ENCODE peak calls at places on chromosomes 7 and 10, in six cellular contexts. One of them, this sample, is unnamed.
A peak's percentile ranks its signal among the peaks of the same experiment; 100 is the strongest.

GRCh38 chr7:128217972-128218652 is 23.0 kb upstream of the LEP start:
- DNase-seq in IMR-90: no peak
- DNase-seq in mesendoderm: no peak
- DNase-seq in neuronal stem cell: no peak
- DNase-seq in trophoblast cell: no peak
- DNase-seq in H1: no peak
- DNase-seq in this sample: no peak

GRCh38 chr7:31488562-31489203 is 25.2 kb upstream of the ITPRID1 start:
- DNase-seq in IMR-90: no peak
- DNase-seq in mesendoderm: peak; percentile 80
- DNase-seq in neuronal stem cell: peak; percentile 33
- DNase-seq in trophoblast cell: peak; percentile 58
- DNase-seq in H1: peak; percentile 69
- DNase-seq in this sample: peak; percentile 88

GRCh38 chr10:113736576-113736975 is 14.9 kb upstream of the PLEKHS1 start:
- DNase-seq in IMR-90: no peak
- DNase-seq in mesendoderm: no peak
- DNase-seq in neuronal stem cell: no peak
- DNase-seq in trophoblast cell: no peak
- DNase-seq in H1: no peak
- DNase-seq in this sample: no peak

GRCh38 chr10:60706146-60706545 is 72.1 kb upstream of the CDK1 start:
- DNase-seq in IMR-90: no peak
- DNase-seq in mesendoderm: no peak
- DNase-seq in neuronal stem cell: no peak
- DNase-seq in trophoblast cell: no peak
- DNase-seq in H1: no peak
- DNase-seq in this sample: no peak

GRCh38 chr7:107972075-107972482 is 30.9 kb downstream of the LAMB1 start:
- DNase-seq in IMR-90: peak; percentile 76
- DNase-seq in mesendoderm: no peak
- DNase-seq in neuronal stem cell: no peak
- DNase-seq in trophoblast cell: no peak
- DNase-seq in H1: no peak
- DNase-seq in this sample: no peak

GRCh38 chr10:86486856-86487255 is 34.7 kb downstream of the WAPL start:
- DNase-seq in IMR-90: no peak
- DNase-seq in mesendoderm: no peak
- DNase-seq in neuronal stem cell: no peak
- DNase-seq in trophoblast cell: no peak
- DNase-seq in H1: no peak
- DNase-seq in this sample: no peak

GRCh38 chr7:130458256-130458655 is 17.4 kb upstream of the CEP41 start:
- DNase-seq in IMR-90: no peak
- DNase-seq in mesendoderm: no peak
- DNase-seq in neuronal stem cell: no peak
- DNase-seq in trophoblast cell: no peak
- DNase-seq in H1: no peak
- DNase-seq in this sample: no peak

GRCh38 chr7:133688483-133689239 is 435.8 kb downstream of the EXOC4 start:
- DNase-seq in IMR-90: peak; percentile 21
- DNase-seq in mesendoderm: no peak
- DNase-seq in neuronal stem cell: no peak
- DNase-seq in trophoblast cell: no peak
- DNase-seq in H1: no peak
- DNase-seq in this sample: no peak

GRCh38 chr10:59234814-59235429 is 58.5 kb downstream of the PHYHIPL start:
- DNase-seq in IMR-90: peak; percentile 58
- DNase-seq in mesendoderm: peak; percentile 31
- DNase-seq in neuronal stem cell: no peak
- DNase-seq in trophoblast cell: peak; percentile 10
- DNase-seq in H1: no peak
- DNase-seq in this sample: no peak

GRCh38 chr10:35911954-35912353 is 269.9 kb upstream of the FZD8 start:
- DNase-seq in IMR-90: no peak
- DNase-seq in mesendoderm: no peak
- DNase-seq in neuronal stem cell: no peak
- DNase-seq in trophoblast cell: no peak
- DNase-seq in H1: no peak
- DNase-seq in this sample: no peak

GRCh38 chr7:6545398-6546126 is 5.7 kb downstream of the GRID2IP start:
- DNase-seq in IMR-90: no peak
- DNase-seq in mesendoderm: no peak
- DNase-seq in neuronal stem cell: no peak
- DNase-seq in trophoblast cell: no peak
- DNase-seq in H1: no peak
- DNase-seq in this sample: no peak

DNA sequence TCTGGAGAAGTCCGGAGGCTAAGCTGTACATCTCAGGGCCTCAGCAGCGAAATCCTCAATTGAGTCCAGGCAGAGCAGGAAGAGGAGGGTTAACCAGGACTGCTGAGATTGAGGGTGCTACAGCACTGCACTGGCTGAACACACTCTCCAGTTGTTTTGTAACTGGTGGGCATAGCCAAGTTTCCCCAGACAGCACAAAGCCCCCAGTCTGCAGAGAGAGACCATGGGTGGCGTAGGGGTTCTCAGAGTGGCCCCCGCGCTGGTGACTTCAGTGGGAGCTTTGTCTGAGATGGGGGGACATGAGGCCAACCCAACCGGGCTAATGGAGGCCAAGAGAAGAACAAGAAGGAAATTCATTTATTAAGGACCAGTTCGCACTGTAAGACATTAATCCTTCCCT is 121.2 kb upstream of the CHST15 start:
- DNase-seq in IMR-90: no peak
- DNase-seq in mesendoderm: no peak
- DNase-seq in neuronal stem cell: no peak
- DNase-seq in trophoblast cell: no peak
- DNase-seq in H1: no peak
- DNase-seq in this sample: no peak
- H3K27ac ChIP-seq in IMR-90: no peak overlapping the region
- H3K27ac ChIP-seq in mesendoderm: no peak overlapping the region
- H3K27ac ChIP-seq in neuronal stem cell: no peak overlapping the region
- H3K27ac ChIP-seq in trophoblast cell: no peak overlapping the region
- H3K27ac ChIP-seq in H1: no peak overlapping the region
- H3K27ac ChIP-seq in this sample: no peak overlapping the region

DNA sequence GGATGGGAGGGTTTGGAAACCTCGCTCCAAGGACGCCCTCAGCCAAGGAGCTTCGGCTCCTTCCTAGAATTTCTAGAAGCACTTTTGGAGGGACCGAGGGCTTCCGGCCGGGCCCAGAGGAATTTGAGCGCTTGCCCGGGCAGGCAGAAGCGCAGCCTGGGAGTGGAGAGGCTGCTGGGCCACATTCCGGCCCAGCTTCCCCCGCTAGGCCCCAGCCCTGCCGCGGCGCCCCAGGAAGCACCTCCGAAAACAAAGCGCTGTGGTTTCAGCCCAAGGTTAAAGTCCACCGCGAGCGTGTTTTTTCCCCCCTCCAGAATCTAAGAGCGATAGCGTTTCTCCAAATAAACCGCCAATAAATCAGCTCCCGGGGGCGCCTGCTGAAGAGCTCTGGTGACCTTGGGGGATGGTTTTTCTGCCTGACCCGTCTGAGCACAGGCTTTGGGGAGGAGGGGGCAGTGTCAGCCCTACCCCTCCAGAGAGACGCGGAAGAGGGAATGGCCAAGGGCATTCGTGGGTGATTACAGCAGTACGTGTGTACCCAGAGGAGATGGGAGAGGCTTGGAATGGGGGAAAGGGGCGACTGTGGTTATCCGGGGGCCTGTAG is 5.7 kb upstream of the TNRC18 start:
- DNase-seq in IMR-90: peak; percentile 47
- DNase-seq in mesendoderm: peak; percentile 87
- DNase-seq in neuronal stem cell: no peak
- DNase-seq in trophoblast cell: no peak
- DNase-seq in H1: no peak
- DNase-seq in this sample: peak; percentile 72
- H3K23ac ChIP-seq in IMR-90: peak overlapping the region; percentile 95
- H3K23ac ChIP-seq in mesendoderm: peak overlapping the region; percentile 66
- H3K23ac ChIP-seq in neuronal stem cell: peak overlapping the region; percentile 98
- H3K23ac ChIP-seq in trophoblast cell: no peak overlapping the region
- H3K23ac ChIP-seq in H1: no peak overlapping the region
- H3K23ac ChIP-seq in this sample: no peak overlapping the region

DNA sequence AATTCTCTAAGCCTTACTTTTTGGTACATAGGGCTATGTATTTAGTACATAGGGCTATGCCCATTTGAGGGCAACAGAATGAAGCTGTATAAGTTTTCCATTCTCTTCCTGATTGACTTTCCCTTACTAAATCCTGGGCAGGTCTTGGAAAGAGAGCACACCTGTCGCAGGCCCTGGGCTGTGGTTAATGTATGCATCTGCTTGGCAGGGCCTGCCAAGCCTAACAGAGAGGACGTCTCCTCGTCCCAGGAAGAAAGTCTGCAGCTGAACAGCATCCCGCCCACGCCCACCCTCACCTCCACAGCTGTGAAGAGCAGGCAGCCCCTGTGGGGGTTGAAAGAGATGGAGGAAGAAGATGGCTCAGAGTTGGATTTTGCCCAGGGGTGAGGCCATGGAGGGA is 8.9 kb upstream of the PVRIG start:
- DNase-seq in IMR-90: no peak
- DNase-seq in mesendoderm: no peak
- DNase-seq in neuronal stem cell: no peak
- DNase-seq in trophoblast cell: no peak
- DNase-seq in H1: no peak
- DNase-seq in this sample: no peak
- H3K27ac ChIP-seq in IMR-90: no peak overlapping the region
- H3K27ac ChIP-seq in mesendoderm: no peak overlapping the region
- H3K27ac ChIP-seq in neuronal stem cell: no peak overlapping the region
- H3K27ac ChIP-seq in trophoblast cell: no peak overlapping the region
- H3K27ac ChIP-seq in H1: no peak overlapping the region
- H3K27ac ChIP-seq in this sample: no peak overlapping the region

GRCh38 chr7:136869006-136869961 is 832 bp downstream of the CHRM2 start:
- DNase-seq in IMR-90: peak; percentile 59
- DNase-seq in mesendoderm: peak; percentile 20
- DNase-seq in neuronal stem cell: peak; percentile 39
- DNase-seq in trophoblast cell: no peak
- DNase-seq in H1: no peak
- DNase-seq in this sample: peak; percentile 57
- H3K23ac ChIP-seq in IMR-90: peak overlapping the region; percentile 100
- H3K23ac ChIP-seq in mesendoderm: no peak overlapping the region
- H3K23ac ChIP-seq in neuronal stem cell: no peak overlapping the region
- H3K23ac ChIP-seq in trophoblast cell: no peak overlapping the region
- H3K23ac ChIP-seq in H1: no peak overlapping the region
- H3K23ac ChIP-seq in this sample: no peak overlapping the region

DNA sequence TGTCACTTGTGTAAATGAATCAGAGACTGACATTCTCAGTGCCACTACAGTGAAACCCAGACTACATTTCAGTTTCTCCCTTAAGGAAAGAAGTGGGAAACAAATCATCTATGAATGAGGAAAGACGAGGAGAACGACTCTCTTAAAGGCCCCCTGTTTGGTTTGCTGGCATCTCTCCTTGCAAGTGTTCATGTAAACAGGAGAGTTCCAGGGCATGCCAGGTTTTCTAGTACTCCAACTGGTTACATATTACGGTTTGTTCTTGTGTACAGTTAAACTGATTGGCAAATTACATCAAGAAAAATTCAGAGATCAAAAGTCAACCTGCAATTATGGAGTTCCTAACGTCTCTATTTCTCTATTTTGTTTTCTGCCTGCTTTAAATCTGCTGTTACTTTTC is 654.7 kb downstream of the SH2D4B start:
- DNase-seq in IMR-90: no peak
- DNase-seq in mesendoderm: no peak
- DNase-seq in neuronal stem cell: no peak
- DNase-seq in trophoblast cell: no peak
- DNase-seq in H1: no peak
- DNase-seq in this sample: no peak
- H3K27ac ChIP-seq in IMR-90: no peak overlapping the region
- H3K27ac ChIP-seq in mesendoderm: no peak overlapping the region
- H3K27ac ChIP-seq in neuronal stem cell: no peak overlapping the region
- H3K27ac ChIP-seq in trophoblast cell: no peak overlapping the region
- H3K27ac ChIP-seq in H1: no peak overlapping the region
- H3K27ac ChIP-seq in this sample: no peak overlapping the region

GRCh38 chr7:30049173-30049572 is 21.0 kb downstream of the PLEKHA8 start:
- DNase-seq in IMR-90: no peak
- DNase-seq in mesendoderm: no peak
- DNase-seq in neuronal stem cell: no peak
- DNase-seq in trophoblast cell: no peak
- DNase-seq in H1: no peak
- DNase-seq in this sample: no peak

GRCh38 chr7:30041526-30042269 is 13.5 kb downstream of the PLEKHA8 start:
- DNase-seq in IMR-90: peak; percentile 10
- DNase-seq in mesendoderm: no peak
- DNase-seq in neuronal stem cell: no peak
- DNase-seq in trophoblast cell: peak; percentile 21
- DNase-seq in H1: no peak
- DNase-seq in this sample: no peak

GRCh38 chr7:30048582-30048981 is 20.4 kb downstream of the PLEKHA8 start:
- DNase-seq in IMR-90: no peak
- DNase-seq in mesendoderm: no peak
- DNase-seq in neuronal stem cell: no peak
- DNase-seq in trophoblast cell: no peak
- DNase-seq in H1: no peak
- DNase-seq in this sample: no peak

GRCh38 chr7:30046127-30046774 is 18.0 kb downstream of the PLEKHA8 start:
- DNase-seq in IMR-90: no peak
- DNase-seq in mesendoderm: no peak
- DNase-seq in neuronal stem cell: no peak
- DNase-seq in trophoblast cell: no peak
- DNase-seq in H1: no peak
- DNase-seq in this sample: no peak

GRCh38 chr7:30047124-30047523 is 18.9 kb downstream of the PLEKHA8 start:
- DNase-seq in IMR-90: no peak
- DNase-seq in mesendoderm: no peak
- DNase-seq in neuronal stem cell: no peak
- DNase-seq in trophoblast cell: no peak
- DNase-seq in H1: no peak
- DNase-seq in this sample: no peak
- H3K23ac ChIP-seq in IMR-90: no peak overlapping the region
- H3K23ac ChIP-seq in mesendoderm: no peak overlapping the region
- H3K23ac ChIP-seq in neuronal stem cell: no peak overlapping the region
- H3K23ac ChIP-seq in trophoblast cell: no peak overlapping the region
- H3K23ac ChIP-seq in H1: no peak overlapping the region
- H3K23ac ChIP-seq in this sample: no peak overlapping the region

DNA sequence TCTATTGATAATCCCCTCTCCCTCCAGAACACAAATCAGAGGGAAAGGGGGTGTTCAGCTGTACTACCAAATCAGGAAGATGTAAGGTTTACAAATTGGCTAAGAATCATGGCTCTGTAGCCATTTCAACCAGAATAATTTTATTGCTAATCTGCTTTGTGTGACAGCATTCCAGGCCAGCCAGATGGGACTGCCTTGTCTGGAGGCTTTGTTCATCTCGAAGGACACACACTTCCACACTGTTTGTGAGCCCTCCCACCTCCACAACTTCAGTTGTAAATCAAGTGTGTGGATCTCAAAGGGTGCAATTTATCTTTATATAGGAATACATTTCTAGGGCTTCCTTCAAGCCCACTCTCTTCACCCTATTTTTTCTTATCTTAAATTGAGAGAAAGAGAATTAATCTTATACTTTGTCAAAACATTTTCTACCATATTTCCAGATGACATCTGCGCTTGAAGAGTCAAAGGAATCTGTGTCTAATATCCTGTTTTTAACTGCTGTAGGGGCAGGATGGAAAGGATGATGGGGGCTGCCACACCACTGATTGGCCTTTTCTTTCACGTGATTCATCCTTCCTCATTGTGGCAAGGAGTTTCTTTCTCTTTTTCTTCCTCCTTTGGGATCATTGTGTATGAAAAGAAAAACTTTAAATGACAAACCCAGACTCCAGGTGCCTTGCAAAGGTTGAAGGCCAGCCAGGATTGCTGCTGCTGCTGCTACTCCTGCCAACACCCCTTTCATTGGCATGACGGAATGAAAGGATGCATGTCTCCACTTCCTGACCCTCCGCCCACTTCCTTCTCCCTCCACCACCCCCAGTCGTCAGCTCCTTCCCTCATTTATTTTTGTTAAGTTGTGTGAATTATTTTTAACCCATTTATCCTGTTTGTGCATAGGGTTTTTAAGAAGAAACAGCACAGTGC is 6.7 kb upstream of the OIT3 start:
- DNase-seq in IMR-90: peak; percentile 5
- DNase-seq in mesendoderm: no peak
- DNase-seq in neuronal stem cell: no peak
- DNase-seq in trophoblast cell: no peak
- DNase-seq in H1: peak; percentile 27
- DNase-seq in this sample: peak; percentile 69
- H3K27ac ChIP-seq in IMR-90: no peak overlapping the region
- H3K27ac ChIP-seq in mesendoderm: no peak overlapping the region
- H3K27ac ChIP-seq in neuronal stem cell: peak overlapping the region; percentile 71
- H3K27ac ChIP-seq in trophoblast cell: no peak overlapping the region
- H3K27ac ChIP-seq in H1: peak overlapping the region; percentile 69
- H3K27ac ChIP-seq in this sample: peak overlapping the region; percentile 72